ENCODE peak calls at places on chromosome 14, in five cellular contexts. F, I, K, W and J are unnamed samples.
A peak's percentile ranks its signal among the peaks of the same experiment; 100 is the strongest.

GRCh38 chr14:58426819-58427288 is 477 bp downstream of the TIMM9 start:
- DNase-seq in F (peak; percentile 50), I (no peak), K (peak; percentile 6), W (peak; percentile 21), J (no peak)

GRCh38 chr14:92670177-92670576 is 78.2 kb downstream of the LGMN start:
- DNase-seq in F (no peak), I (peak; percentile 63), K (no peak), W (peak; percentile 51), J (no peak)

GRCh38 chr14:92584221-92584620 is 70.6 kb downstream of the RIN3 start:
- DNase-seq in F (no peak), I (no peak), K (no peak), W (no peak), J (no peak)

GRCh38 chr14:20494935-20495766 is 10.2 kb upstream of the RNASE10 start:
- DNase-seq in F (no peak), I (no peak), K (no peak), W (no peak), J (no peak)

GRCh38 chr14:86665975-86666374 is 1136.0 kb downstream of the FLRT2 start:
- DNase-seq in F (no peak), I (no peak), K (no peak), W (no peak), J (no peak)

GRCh38 chr14:99548871-99549270 is 55.1 kb downstream of the CCDC85C start:
- DNase-seq in F (no peak), I (no peak), K (no peak), W (no peak), J (no peak)

GRCh38 chr14:104651876-104652260 is 37.5 kb upstream of the INF2 start:
- DNase-seq in F (no peak), I (no peak), K (no peak), W (no peak), J (no peak)

GRCh38 chr14:40859065-40859464 is 747.6 kb upstream of the LRFN5 start:
- DNase-seq in F (no peak), I (no peak), K (no peak), W (no peak), J (no peak)

GRCh38 chr14:64704743-64705405 is 650 bp downstream of the PLEKHG3 start:
- DNase-seq in F (no peak), I (no peak), K (no peak), W (no peak), J (peak; percentile 40)

GRCh38 chr14:92680781-92681650 is 67.4 kb downstream of the LGMN start:
- DNase-seq in F (peak; percentile 53), I (peak; percentile 77), K (no peak), W (no peak), J (peak; percentile 77)

GRCh38 chr14:95500772-95501401 is 15.6 kb downstream of the SYNE3 start:
- DNase-seq in F (no peak), I (peak; percentile 86), K (no peak), W (no peak), J (no peak)

GRCh38 chr14:94345344-94346072 is 22.4 kb upstream of the SERPINA6 start:
- DNase-seq in F (no peak), I (peak; percentile 86), K (no peak), W (peak; percentile 83), J (no peak)

GRCh38 chr14:88838015-88838414 is 13.6 kb downstream of the TTC8 start:
- DNase-seq in F (no peak), I (no peak), K (no peak), W (no peak), J (no peak)

GRCh38 chr14:61603736-61604135 is 91.6 kb upstream of the HIF1A start:
- DNase-seq in F (no peak), I (no peak), K (no peak), W (no peak), J (no peak)

GRCh38 chr14:64971890-64972785 is at the start of gene RAB15:
- DNase-seq in F (no peak), I (no peak), K (no peak), W (no peak), J (no peak)

GRCh38 chr14:24273422-24273998 is 2.1 kb upstream of the RABGGTA start:
- DNase-seq in F (no peak), I (no peak), K (no peak), W (no peak), J (peak; percentile 60)

GRCh38 chr14:90266441-90267154 is 10.2 kb downstream of the PSMC1 start:
- DNase-seq in F (no peak), I (no peak), K (no peak), W (no peak), J (no peak)

GRCh38 chr14:61213116-61213720 is 67.9 kb downstream of the TMEM30B start:
- DNase-seq in F (no peak), I (no peak), K (no peak), W (no peak), J (no peak)

GRCh38 chr14:64234877-64235651 is 59.1 kb downstream of the ESR2 start:
- DNase-seq in F (no peak), I (peak; percentile 67), K (no peak), W (peak; percentile 12), J (no peak)

GRCh38 chr14:64605926-64606685 is 56.3 kb downstream of the PPP1R36 start:
- DNase-seq in F (no peak), I (no peak), K (no peak), W (no peak), J (no peak)

GRCh38 chr14:77469539-77469938 is 11.6 kb downstream of the AHSA1 start:
- DNase-seq in F (no peak), I (no peak), K (no peak), W (no peak), J (no peak)